ENCODE peak calls at places on chromosome 5, in eight cellular contexts. P is hypothalamus, L is frontal cortex, Z is H9, R is COR-L47, U is psoas muscle, S is GM23338, V is adipocyte. G is an unnamed sample.

GRCh38 chr5:143921525-143922311 is 109.8 kb downstream of the HMHB1 start:
- DNase-seq in P (no peak), L (no peak), Z (no peak), R (no peak), U (no peak), S (no peak), V (peak), G (no peak)

GRCh38 chr5:108418172-108418571 is 36.3 kb upstream of the FBXL17 start:
- DNase-seq in P (peak), L (no peak), Z (no peak), R (no peak), U (peak), S (no peak), V (no peak), G (no peak)

GRCh38 chr5:115432691-115433090 is 111.9 kb downstream of the FEM1C start:
- DNase-seq in P (no peak), L (no peak), Z (no peak), R (no peak), U (no peak), S (no peak), V (peak), G (no peak)

GRCh38 chr5:98458726-98459125 is 314.7 kb upstream of the RGMB start:
- DNase-seq in P (no peak), L (no peak), Z (no peak), R (no peak), U (no peak), S (no peak), V (peak), G (no peak)

GRCh38 chr5:64462391-64462790 is 43.4 kb upstream of the RGS7BP start:
- DNase-seq in P (no peak), L (no peak), Z (no peak), R (no peak), U (no peak), S (no peak), V (no peak), G (no peak)

GRCh38 chr5:56552612-56553268 is 262.6 kb upstream of the MAP3K1 start:
- DNase-seq in P (no peak), L (no peak), Z (no peak), R (no peak), U (no peak), S (no peak), V (peak), G (peak)

GRCh38 chr5:127206320-127207113 is 84.1 kb upstream of the MEGF10 start:
- DNase-seq in P (no peak), L (no peak), Z (no peak), R (peak), U (no peak), S (no peak), V (peak), G (no peak)

GRCh38 chr5:38591450-38591849 is 35.0 kb upstream of the LIFR start:
- DNase-seq in P (no peak), L (no peak), Z (no peak), R (no peak), U (no peak), S (no peak), V (peak), G (no peak)

GRCh38 chr5:75006821-75007536 is 45.4 kb downstream of the GCNT4 start:
- DNase-seq in P (no peak), L (no peak), Z (no peak), R (no peak), U (no peak), S (peak), V (no peak), G (peak)

GRCh38 chr5:57598756-57599155 is 116.1 kb upstream of the ACTBL2 start:
- DNase-seq in P (no peak), L (no peak), Z (no peak), R (no peak), U (no peak), S (no peak), V (peak), G (no peak)

GRCh38 chr5:9069650-9070049 is 476.2 kb downstream of the SEMA5A start:
- DNase-seq in P (no peak), L (no peak), Z (no peak), R (no peak), U (no peak), S (no peak), V (no peak), G (peak)

GRCh38 chr5:138449501-138450239 is 10.8 kb downstream of the REEP2 start:
- DNase-seq in P (peak), L (peak), Z (peak), R (peak), U (peak), S (peak), V (peak), G (peak)

GRCh38 chr5:96835727-96836126 is 28.0 kb upstream of the ERAP1 start:
- DNase-seq in P (no peak), L (no peak), Z (no peak), R (no peak), U (no peak), S (no peak), V (no peak), G (no peak)

GRCh38 chr5:375336-375920 is 53.9 kb downstream of the AHRR start:
- DNase-seq in P (no peak), L (no peak), Z (peak), R (no peak), U (no peak), S (no peak), V (no peak), G (peak)

GRCh38 chr5:68404246-68404645 is 188.7 kb downstream of the PIK3R1 start:
- DNase-seq in P (no peak), L (no peak), Z (no peak), R (no peak), U (no peak), S (no peak), V (no peak), G (no peak)